ENCODE peak calls at places on chromosomes 16 and 17, in four cellular contexts. One of them, this sample, is unnamed.

GRCh38 chr16:15919331-15919730 is 30.1 kb upstream of the ABCC1 start:
- DNase-seq in fibroblast of pulmonary artery: no peak
- DNase-seq in ELF-1: no peak
- DNase-seq in small intestine: no peak
- DNase-seq in this sample: no peak

GRCh38 chr17:60594747-60595146 is 5.2 kb upstream of the PPM1D start:
- DNase-seq in fibroblast of pulmonary artery: no peak
- DNase-seq in ELF-1: no peak
- DNase-seq in small intestine: no peak
- DNase-seq in this sample: no peak

GRCh38 chr16:21156767-21157467 is 1.6 kb upstream of the LDAF1 start:
- DNase-seq in fibroblast of pulmonary artery: peak
- DNase-seq in ELF-1: peak
- DNase-seq in small intestine: peak
- DNase-seq in this sample: peak

GRCh38 chr17:7060165-7060890 is 16.4 kb upstream of the SLC16A11 start:
- DNase-seq in fibroblast of pulmonary artery: peak
- DNase-seq in ELF-1: no peak
- DNase-seq in small intestine: no peak
- DNase-seq in this sample: no peak

GRCh38 chr16:81315271-81316175 is 761 bp downstream of the GAN start:
- DNase-seq in fibroblast of pulmonary artery: peak
- DNase-seq in ELF-1: peak
- DNase-seq in small intestine: peak
- DNase-seq in this sample: no peak

GRCh38 chr16:81696959-81697293 is 82.2 kb upstream of the PLCG2 start:
- DNase-seq in fibroblast of pulmonary artery: no peak
- DNase-seq in ELF-1: no peak
- DNase-seq in small intestine: no peak
- DNase-seq in this sample: no peak

GRCh38 chr16:67256701-67257230 is 8.0 kb downstream of the SLC9A5 start:
- DNase-seq in fibroblast of pulmonary artery: no peak
- DNase-seq in ELF-1: no peak
- DNase-seq in small intestine: no peak
- DNase-seq in this sample: no peak

GRCh38 chr17:35846055-35846809 is 22.5 kb downstream of the HEATR9 start:
- DNase-seq in fibroblast of pulmonary artery: no peak
- DNase-seq in ELF-1: no peak
- DNase-seq in small intestine: no peak
- DNase-seq in this sample: no peak

GRCh38 chr16:69382421-69382820 is 3.4 kb downstream of the TERF2 start:
- DNase-seq in fibroblast of pulmonary artery: no peak
- DNase-seq in ELF-1: no peak
- DNase-seq in small intestine: no peak
- DNase-seq in this sample: no peak

GRCh38 chr17:59779521-59779920 is 72.1 kb downstream of the VMP1 start:
- DNase-seq in fibroblast of pulmonary artery: no peak
- DNase-seq in ELF-1: no peak
- DNase-seq in small intestine: no peak
- DNase-seq in this sample: no peak

GRCh38 chr17:38349097-38349904 is 2.3 kb upstream of the SOCS7 start:
- DNase-seq in fibroblast of pulmonary artery: peak
- DNase-seq in ELF-1: peak
- DNase-seq in small intestine: peak
- DNase-seq in this sample: peak

GRCh38 chr16:59249049-59249448 is 514.9 kb upstream of the GOT2 start:
- DNase-seq in fibroblast of pulmonary artery: no peak
- DNase-seq in ELF-1: peak
- DNase-seq in small intestine: no peak
- DNase-seq in this sample: no peak

GRCh38 chr16:47477680-47478079 is 16.5 kb downstream of the PHKB start:
- DNase-seq in fibroblast of pulmonary artery: peak
- DNase-seq in ELF-1: no peak
- DNase-seq in small intestine: peak
- DNase-seq in this sample: no peak

GRCh38 chr17:58415371-58416055 is 1.8 kb downstream of the RNF43 start:
- DNase-seq in fibroblast of pulmonary artery: no peak
- DNase-seq in ELF-1: peak
- DNase-seq in small intestine: peak
- DNase-seq in this sample: no peak

GRCh38 chr16:67150058-67150832 is 553 bp downstream of the B3GNT9 start:
- DNase-seq in fibroblast of pulmonary artery: peak
- DNase-seq in ELF-1: peak
- DNase-seq in small intestine: no peak
- DNase-seq in this sample: no peak

GRCh38 chr16:55672471-55672870 is 16.7 kb downstream of the SLC6A2 start:
- DNase-seq in fibroblast of pulmonary artery: peak
- DNase-seq in ELF-1: no peak
- DNase-seq in small intestine: no peak
- DNase-seq in this sample: no peak

GRCh38 chr17:27217631-27218030 is 76.3 kb upstream of the WSB1 start:
- DNase-seq in fibroblast of pulmonary artery: no peak
- DNase-seq in ELF-1: no peak
- DNase-seq in small intestine: no peak
- DNase-seq in this sample: no peak

GRCh38 chr17:45895969-45896793 is 1.8 kb downstream of the MAPT start:
- DNase-seq in fibroblast of pulmonary artery: no peak
- DNase-seq in ELF-1: peak
- DNase-seq in small intestine: no peak
- DNase-seq in this sample: no peak

GRCh38 chr17:4582691-4583090 is 1.6 kb upstream of the SMTNL2 start:
- DNase-seq in fibroblast of pulmonary artery: no peak
- DNase-seq in ELF-1: peak
- DNase-seq in small intestine: no peak
- DNase-seq in this sample: no peak

GRCh38 chr17:63476494-63476856 is 386 bp upstream of the ACE start:
- DNase-seq in fibroblast of pulmonary artery: no peak
- DNase-seq in ELF-1: peak
- DNase-seq in small intestine: no peak
- DNase-seq in this sample: no peak

GRCh38 chr17:1058423-1059130 is 61.6 kb downstream of the TIMM22 start:
- DNase-seq in fibroblast of pulmonary artery: peak
- DNase-seq in ELF-1: peak
- DNase-seq in small intestine: peak
- DNase-seq in this sample: peak

GRCh38 chr17:63848834-63849689 is 6.6 kb upstream of the SMARCD2 start:
- DNase-seq in fibroblast of pulmonary artery: peak
- DNase-seq in ELF-1: peak
- DNase-seq in small intestine: peak
- DNase-seq in this sample: peak

GRCh38 chr16:70805787-70806186 is 4.8 kb upstream of the VAC14 start:
- DNase-seq in fibroblast of pulmonary artery: peak
- DNase-seq in ELF-1: no peak
- DNase-seq in small intestine: no peak
- DNase-seq in this sample: no peak

GRCh38 chr17:59617141-59617757 is 2.4 kb upstream of the CLTC start:
- DNase-seq in fibroblast of pulmonary artery: no peak
- DNase-seq in ELF-1: no peak
- DNase-seq in small intestine: peak
- DNase-seq in this sample: no peak

GRCh38 chr16:78926723-78927200 is 673.8 kb downstream of the MAF start:
- DNase-seq in fibroblast of pulmonary artery: no peak
- DNase-seq in ELF-1: no peak
- DNase-seq in small intestine: no peak
- DNase-seq in this sample: no peak

GRCh38 chr17:40106760-40107265 is 6.4 kb upstream of the NR1D1 start:
- DNase-seq in fibroblast of pulmonary artery: peak
- DNase-seq in ELF-1: no peak
- DNase-seq in small intestine: no peak
- DNase-seq in this sample: no peak

GRCh38 chr16:76653390-76654026 is 376.3 kb downstream of the CNTNAP4 start:
- DNase-seq in fibroblast of pulmonary artery: peak
- DNase-seq in ELF-1: peak
- DNase-seq in small intestine: peak
- DNase-seq in this sample: peak

GRCh38 chr17:49223517-49224197 is 6.9 kb downstream of the PHOSPHO1 start:
- DNase-seq in fibroblast of pulmonary artery: peak
- DNase-seq in ELF-1: peak
- DNase-seq in small intestine: peak
- DNase-seq in this sample: peak

GRCh38 chr17:15649861-15650391 is 30.4 kb upstream of the FBXW10B start:
- DNase-seq in fibroblast of pulmonary artery: peak
- DNase-seq in ELF-1: no peak
- DNase-seq in small intestine: peak
- DNase-seq in this sample: no peak

GRCh38 chr17:29143894-29144293 is 36.3 kb downstream of the MYO18A start:
- DNase-seq in fibroblast of pulmonary artery: no peak
- DNase-seq in ELF-1: peak
- DNase-seq in small intestine: peak
- DNase-seq in this sample: no peak

GRCh38 chr16:50548659-50549560 is 714 bp downstream of the NKD1 start:
- DNase-seq in fibroblast of pulmonary artery: peak
- DNase-seq in ELF-1: no peak
- DNase-seq in small intestine: peak
- DNase-seq in this sample: no peak

GRCh38 chr16:88086571-88087516 is 135.6 kb downstream of the BANP start:
- DNase-seq in fibroblast of pulmonary artery: no peak
- DNase-seq in ELF-1: peak
- DNase-seq in small intestine: no peak
- DNase-seq in this sample: no peak

GRCh38 chr16:27767081-27767480 is 217.1 kb downstream of the KATNIP start:
- DNase-seq in fibroblast of pulmonary artery: no peak
- DNase-seq in ELF-1: no peak
- DNase-seq in small intestine: no peak
- DNase-seq in this sample: no peak

GRCh38 chr17:68289473-68289872 is 1.5 kb downstream of the SLC16A6 start:
- DNase-seq in fibroblast of pulmonary artery: no peak
- DNase-seq in ELF-1: peak
- DNase-seq in small intestine: no peak
- DNase-seq in this sample: no peak

GRCh38 chr16:80746231-80746630 is 58.2 kb downstream of the CDYL2 start:
- DNase-seq in fibroblast of pulmonary artery: peak
- DNase-seq in ELF-1: no peak
- DNase-seq in small intestine: no peak
- DNase-seq in this sample: no peak

GRCh38 chr16:83187404-83187803 is 560.6 kb downstream of the CDH13 start:
- DNase-seq in fibroblast of pulmonary artery: peak
- DNase-seq in ELF-1: peak
- DNase-seq in small intestine: no peak
- DNase-seq in this sample: no peak

GRCh38 chr16:85286066-85286712 is 173.9 kb upstream of the CIBAR2 start:
- DNase-seq in fibroblast of pulmonary artery: peak
- DNase-seq in ELF-1: no peak
- DNase-seq in small intestine: no peak
- DNase-seq in this sample: no peak

GRCh38 chr16:28986492-28986891 is 1.6 kb downstream of the LAT start:
- DNase-seq in fibroblast of pulmonary artery: no peak
- DNase-seq in ELF-1: no peak
- DNase-seq in small intestine: no peak
- DNase-seq in this sample: no peak